ENCODE peak calls at places on chromosome 4, in six cellular contexts. W, Z, K, I, R and X are unnamed samples.

GRCh38 chr4:25908491-25908901 is 5.5 kb upstream of the SMIM20 start:
- DNase-seq in I (no peak), Z (no peak), K (no peak), R (peak), W (no peak), X (peak)

GRCh38 chr4:120636120-120636630 is 286.4 kb downstream of the PRDM5 start:
- DNase-seq in W (no peak), K (no peak), Z (no peak), I (no peak), R (no peak), X (no peak)

GRCh38 chr4:45527160-45527559 is 596.7 kb downstream of the GABRG1 start:
- DNase-seq in R (no peak), K (no peak), Z (no peak), I (no peak), W (no peak), X (no peak)

GRCh38 chr4:68361146-68361589 is 11.3 kb upstream of the YTHDC1 start:
- DNase-seq in I (no peak), Z (no peak), K (no peak), R (no peak), W (peak), X (peak)

GRCh38 chr4:786861-787300 is 39.0 kb downstream of the CPLX1 start:
- DNase-seq in R (no peak), I (no peak), Z (peak), K (no peak), W (peak), X (no peak)

GRCh38 chr4:159444668-159445067 is 341.8 kb downstream of the RAPGEF2 start:
- DNase-seq in K (no peak), Z (no peak), R (no peak), I (no peak), W (no peak), X (no peak)

GRCh38 chr4:122346036-122346435 is 32.8 kb upstream of the ADAD1 start:
- DNase-seq in I (no peak), K (no peak), Z (no peak), W (no peak), R (no peak), X (peak)

GRCh38 chr4:25941441-25941840 is 27.4 kb downstream of the SMIM20 start:
- DNase-seq in R (no peak), K (no peak), Z (no peak), I (no peak), W (no peak), X (no peak)

GRCh38 chr4:83074086-83074704 is 39.2 kb downstream of the COPS4 start:
- DNase-seq in W (peak), R (peak), K (peak), Z (no peak), I (peak), X (peak)

GRCh38 chr4:114358901-114359300 is 239.7 kb upstream of the UGT8 start:
- DNase-seq in K (no peak), Z (no peak), R (no peak), W (no peak), I (no peak), X (no peak)

GRCh38 chr4:82017680-82018079 is 356.1 kb downstream of the HNRNPD start:
- DNase-seq in R (no peak), Z (no peak), W (no peak), I (no peak), K (no peak), X (no peak)

GRCh38 chr4:129438582-129438981 is 342.6 kb downstream of the C4orf33 start:
- DNase-seq in I (no peak), R (no peak), K (no peak), W (no peak), Z (no peak), X (no peak)

GRCh38 chr4:71229477-71230257 is 109.2 kb upstream of the SLC4A4 start:
- DNase-seq in Z (peak), I (no peak), R (peak), W (peak), K (no peak), X (no peak)

GRCh38 chr4:7256989-7257810 is 64.9 kb downstream of the SORCS2 start:
- DNase-seq in R (no peak), W (no peak), I (no peak), K (no peak), Z (peak), X (no peak)

GRCh38 chr4:64895031-64895430 is 485.8 kb upstream of the TECRL start:
- DNase-seq in R (no peak), I (no peak), Z (no peak), K (no peak), W (no peak), X (no peak)

GRCh38 chr4:123235431-123235830 is 161.2 kb upstream of the SPRY1 start:
- DNase-seq in K (no peak), W (no peak), Z (no peak), I (no peak), R (no peak), X (peak)

GRCh38 chr4:185859106-185859505 is 47.1 kb upstream of the SORBS2 start:
- DNase-seq in Z (no peak), K (no peak), W (peak), R (no peak), I (no peak), X (no peak)

GRCh38 chr4:118888666-118889312 is at the start of gene SYNPO2:
- DNase-seq in Z (peak), I (no peak), W (peak), R (peak), K (no peak), X (peak)

GRCh38 chr4:109004431-109004830 is 241.6 kb upstream of the ETNPPL start:
- DNase-seq in Z (no peak), K (no peak), I (no peak), W (no peak), R (no peak), X (no peak)

GRCh38 chr4:105272002-105272401 is 125.3 kb downstream of the TET2 start:
- DNase-seq in K (no peak), Z (no peak), W (no peak), I (no peak), R (no peak), X (no peak)

GRCh38 chr4:53840643-53841042 is 223.8 kb downstream of the CHIC2 start:
- DNase-seq in Z (no peak), R (no peak), W (no peak), K (no peak), I (no peak), X (no peak)

GRCh38 chr4:26015133-26015651 is 101.2 kb downstream of the SMIM20 start:
- DNase-seq in I (no peak), W (no peak), R (no peak), K (no peak), Z (no peak), X (no peak)

GRCh38 chr4:182142146-182143085 is 100.8 kb upstream of the TENM3 start:
- DNase-seq in K (no peak), R (no peak), Z (peak), W (peak), I (no peak), X (peak)

GRCh38 chr4:120843840-120844527 is 78.5 kb downstream of the PRDM5 start:
- DNase-seq in Z (no peak), I (no peak), W (peak), K (no peak), R (peak), X (no peak)

GRCh38 chr4:167219090-167219489 is 15.2 kb downstream of the SPOCK3 start:
- DNase-seq in K (no peak), Z (no peak), W (no peak), R (no peak), I (no peak), X (no peak)

GRCh38 chr4:90078440-90078839 is 48.8 kb upstream of the CCSER1 start:
- DNase-seq in Z (no peak), R (no peak), I (no peak), W (no peak), K (no peak), X (no peak)

GRCh38 chr4:4590496-4590895 is 48.6 kb upstream of the STX18 start:
- DNase-seq in K (no peak), Z (no peak), R (no peak), I (no peak), W (no peak), X (no peak)

GRCh38 chr4:152099555-152099954 is 338.7 kb upstream of the GATB start:
- DNase-seq in K (no peak), W (no peak), Z (no peak), R (no peak), I (no peak), X (no peak)

GRCh38 chr4:55635760-55636621 is at the start of gene NMU:
- DNase-seq in I (no peak), K (no peak), W (peak), R (no peak), Z (peak), X (peak)